ENCODE peak calls at places on chromosomes 7 and 10, in eight cellular contexts. C is choroid plexus epithelial cell, O is IMR-90, H is mammary epithelial cell, Z is NCI-H1930, L is fibroblast of pulmonary artery, D is AG04450, E is foreskin fibroblast. U is an unnamed sample.

GRCh38 chr7:51316262-51316665 is 345 bp downstream of the COBL start:
- DNase-seq in C (no peak), O (no peak), H (no peak), Z (peak), L (no peak), D (no peak), E (no peak), U (no peak)

GRCh38 chr10:132743925-132744490 is 41.9 kb downstream of the NKX6-2 start:
- DNase-seq in C (peak), O (peak), H (no peak), Z (no peak), L (peak), D (no peak), E (no peak), U (no peak)

GRCh38 chr10:34290412-34291082 is 524.5 kb downstream of the PARD3 start:
- DNase-seq in C (peak), O (peak), H (peak), Z (no peak), L (peak), D (peak), E (peak), U (peak)

GRCh38 chr10:130559213-130559944 is 423.2 kb downstream of the GLRX3 start:
- DNase-seq in C (no peak), O (no peak), H (no peak), Z (no peak), L (no peak), D (no peak), E (no peak), U (no peak)

GRCh38 chr10:2214035-2214434 is 476.7 kb upstream of the ADARB2 start:
- DNase-seq in C (peak), O (no peak), H (peak), Z (no peak), L (peak), D (no peak), E (no peak), U (peak)

GRCh38 chr7:75879771-75880184 is 944 bp downstream of the RHBDD2 start:
- DNase-seq in C (peak), O (peak), H (no peak), Z (no peak), L (peak), D (no peak), E (peak), U (peak)

GRCh38 chr10:57964371-57964770 is 303.3 kb downstream of the IPMK start:
- DNase-seq in C (peak), O (peak), H (peak), Z (no peak), L (peak), D (no peak), E (peak), U (no peak)

GRCh38 chr7:88664630-88665233 is 94.8 kb upstream of the ZNF804B start:
- DNase-seq in C (peak), O (no peak), H (peak), Z (no peak), L (peak), D (no peak), E (peak), U (no peak)

GRCh38 chr7:2510909-2511768 is 8.4 kb upstream of the LFNG start:
- DNase-seq in C (no peak), O (no peak), H (no peak), Z (no peak), L (no peak), D (no peak), E (no peak), U (no peak)

GRCh38 chr7:80681272-80681885 is 42.9 kb downstream of the CD36 start:
- DNase-seq in C (peak), O (peak), H (peak), Z (no peak), L (peak), D (no peak), E (peak), U (peak)

GRCh38 chr7:88184848-88185304 is 35.0 kb downstream of the SRI start:
- DNase-seq in C (no peak), O (peak), H (peak), Z (no peak), L (peak), D (no peak), E (peak), U (peak)

GRCh38 chr10:95056744-95057363 is 12.4 kb downstream of the CYP2C8 start:
- DNase-seq in C (no peak), O (no peak), H (no peak), Z (no peak), L (no peak), D (no peak), E (no peak), U (no peak)

GRCh38 chr7:20444041-20444440 is 113.3 kb downstream of the ITGB8 start:
- DNase-seq in C (peak), O (peak), H (no peak), Z (no peak), L (peak), D (no peak), E (no peak), U (peak)

GRCh38 chr10:639751-640672 is 49.5 kb downstream of the DIP2C start:
- DNase-seq in C (no peak), O (no peak), H (no peak), Z (no peak), L (no peak), D (no peak), E (no peak), U (no peak)

GRCh38 chr10:42866115-42866995 is 83.8 kb downstream of the BMS1 start:
- DNase-seq in C (peak), O (peak), H (peak), Z (no peak), L (peak), D (peak), E (peak), U (peak)

GRCh38 chr7:93442478-93443224 is 131.9 kb downstream of the CALCR start:
- DNase-seq in C (peak), O (peak), H (peak), Z (no peak), L (peak), D (no peak), E (peak), U (peak)

GRCh38 chr7:73815436-73815835 is 15.4 kb upstream of the CLDN4 start:
- DNase-seq in C (no peak), O (no peak), H (no peak), Z (no peak), L (no peak), D (no peak), E (no peak), U (no peak)

GRCh38 chr10:30493609-30494530 is 59.9 kb downstream of the MAP3K8 start:
- DNase-seq in C (peak), O (peak), H (peak), Z (no peak), L (peak), D (no peak), E (peak), U (peak)

GRCh38 chr10:131795761-131796160 is 105.0 kb upstream of the PPP2R2D start:
- DNase-seq in C (no peak), O (no peak), H (no peak), Z (no peak), L (no peak), D (no peak), E (no peak), U (no peak)

GRCh38 chr10:127243490-127244272 is 47.3 kb upstream of the INSYN2A start:
- DNase-seq in C (peak), O (peak), H (peak), Z (no peak), L (peak), D (no peak), E (peak), U (peak)

GRCh38 chr10:61835069-61835908 is 66.2 kb upstream of the ARID5B start:
- DNase-seq in C (peak), O (peak), H (peak), Z (no peak), L (peak), D (peak), E (peak), U (peak)

GRCh38 chr7:156473476-156474240 is 166.9 kb upstream of the RNF32 start:
- DNase-seq in C (peak), O (peak), H (no peak), Z (peak), L (peak), D (no peak), E (peak), U (peak)

U was measured in fibroblast of the aortic adventitia.